ENCODE peak calls at places on chromosomes 11 and 22, in nine cellular contexts. R is ecto neural progenitor cell; S is activated CD4-positive, alpha-beta T cell treated with anti-CD3 and anti-CD28 coated beads for 24 hours; W is HFFc6; P is Right ventricle myocardium inferior; Z is ELF-1; X is activated T-helper 1 cell treated with anti-CD3 and anti-CD28 coated beads, Interleukin-2, amount 50 U/mL, for 16 hours; U is KBM-7; O is NCI-H748 treated with DMSO at 0.1 percent for 48 hours. K is an unnamed sample.

GRCh38 chr22:37529652-37530345 is 10.6 kb upstream of the CARD10 start:
- DNase-seq in S (no peak), R (no peak), W (no peak), P (no peak), Z (no peak), U (peak), X (no peak), O (no peak), K (no peak)

GRCh38 chr11:23509023-23509422 is 648.7 kb upstream of the CCDC179 start:
- DNase-seq in U (no peak), P (no peak), O (no peak), Z (no peak), X (no peak), R (no peak), S (no peak), W (peak), K (no peak)

GRCh38 chr22:46798366-46799057 is 36.1 kb downstream of the TBC1D22A start:
- DNase-seq in S (peak), W (peak), R (peak), P (peak), O (peak), Z (peak), U (peak), X (peak), K (peak)

GRCh38 chr11:130762342-130763037 is 153.8 kb downstream of the SNX19 start:
- DNase-seq in X (no peak), S (no peak), W (no peak), R (no peak), O (peak), Z (no peak), U (no peak), P (no peak), K (no peak)

GRCh38 chr11:2325719-2326118 is 23.9 kb downstream of the TSPAN32 start:
- DNase-seq in U (no peak), W (peak), Z (no peak), X (no peak), R (no peak), S (no peak), P (no peak), O (no peak), K (no peak)

GRCh38 chr11:119055901-119056300 is 1.1 kb downstream of the HYOU1 start:
- DNase-seq in Z (no peak), X (no peak), O (no peak), P (no peak), U (peak), S (no peak), W (peak), R (no peak), K (no peak)

GRCh38 chr11:66012946-66013761 is 1.3 kb downstream of the CST6 start:
- DNase-seq in W (peak), Z (peak), P (no peak), O (no peak), S (no peak), R (no peak), X (no peak), U (no peak), K (no peak)

GRCh38 chr11:113446938-113447337 is 28.3 kb downstream of the DRD2 start:
- DNase-seq in R (no peak), W (no peak), X (no peak), Z (peak), P (no peak), S (no peak), O (peak), U (no peak), K (no peak)

GRCh38 chr22:22667966-22668880 is 23.8 kb downstream of the GGTLC2 start:
- DNase-seq in W (no peak), S (no peak), P (no peak), X (no peak), R (no peak), O (no peak), U (no peak), Z (no peak), K (no peak)

GRCh38 chr11:83063073-83063754 is 8.5 kb downstream of the RAB30 start:
- DNase-seq in Z (no peak), X (no peak), W (no peak), S (no peak), R (no peak), U (peak), P (no peak), O (no peak), K (no peak)

GRCh38 chr22:38030311-38031133 is 26.7 kb upstream of the PICK1 start:
- DNase-seq in U (no peak), Z (no peak), P (peak), W (no peak), X (no peak), O (no peak), S (no peak), R (peak), K (no peak)

GRCh38 chr11:118924591-118925585 is 838 bp downstream of the BCL9L start:
- DNase-seq in P (peak), R (peak), X (no peak), O (no peak), Z (peak), W (no peak), U (peak), S (no peak), K (peak)

GRCh38 chr11:1293619-1294015 is 15.8 kb downstream of the TOLLIP start:
- DNase-seq in R (no peak), X (no peak), P (no peak), Z (no peak), W (no peak), U (peak), S (no peak), O (no peak), K (no peak)

GRCh38 chr11:64231536-64231935 is 1.2 kb downstream of the DNAJC4 start:
- DNase-seq in O (no peak), S (no peak), X (no peak), W (no peak), R (no peak), U (no peak), P (no peak), Z (no peak), K (no peak)

GRCh38 chr11:106706355-106706754 is 311.9 kb downstream of the GUCY1A2 start:
- DNase-seq in Z (no peak), O (no peak), R (no peak), X (no peak), P (no peak), W (peak), S (no peak), U (no peak), K (no peak)

GRCh38 chr11:65013130-65013691 is 749 bp upstream of the ARL2 start:
- DNase-seq in X (peak), R (no peak), O (no peak), P (peak), S (peak), W (peak), U (peak), Z (peak), K (no peak)

GRCh38 chr22:46971141-46971775 is 208.8 kb downstream of the TBC1D22A start:
- DNase-seq in Z (no peak), W (no peak), P (peak), X (no peak), O (no peak), U (peak), S (no peak), R (no peak), K (no peak)

GRCh38 chr22:17475318-17476212 is 87.7 kb upstream of the SLC25A18 start:
- DNase-seq in S (no peak), P (no peak), W (no peak), X (no peak), U (no peak), O (no peak), Z (no peak), R (no peak), K (no peak)